ENCODE peak calls at places on chromosomes 4 and X, in seven cellular contexts. D, S, W, X, V, Z and E are unnamed samples.
A peak's percentile ranks its signal among the peaks of the same experiment; 100 is the strongest.

GRCh38 chrX:44733931-44734330 is 109.9 kb upstream of the DUSP21 start:
- DNase-seq in V (no peak), X (no peak), D (no peak), S (peak; percentile 4), W (no peak), Z (no peak), E (no peak)

GRCh38 chr4:138540056-138540800 is 298.1 kb upstream of the SLC7A11 start:
- DNase-seq in S (peak; percentile 68), V (peak; percentile 59), D (peak; percentile 4), W (no peak), X (no peak), Z (no peak), E (no peak)

GRCh38 chr4:8915201-8916200 is 43.9 kb upstream of the HMX1 start:
- DNase-seq in W (no peak), Z (no peak), X (no peak), S (no peak), D (no peak), V (no peak), E (peak; percentile 80)

GRCh38 chr4:150297861-150298474 is 219.7 kb downstream of the DCLK2 start:
- DNase-seq in Z (no peak), W (no peak), S (peak; percentile 78), X (no peak), V (peak; percentile 48), D (peak; percentile 78), E (no peak)

GRCh38 chrX:101450951-101451350 is 34.3 kb upstream of the ARMCX4 start:
- DNase-seq in W (peak; percentile 67), Z (no peak), D (peak; percentile 55), X (no peak), S (peak; percentile 30), V (no peak), E (no peak)

GRCh38 chr4:82842593-82842992 is 44.0 kb upstream of the SCD5 start:
- DNase-seq in V (no peak), W (no peak), X (no peak), Z (peak; percentile 6), D (peak; percentile 21), S (peak; percentile 28), E (no peak)

GRCh38 chr4:2800691-2801596 is 8.1 kb downstream of the SH3BP2 start:
- DNase-seq in W (peak; percentile 80), Z (no peak), V (peak; percentile 58), S (peak; percentile 37), X (peak; percentile 63), D (peak; percentile 78), E (no peak)

GRCh38 chr4:83658806-83659205 is 122.9 kb downstream of the GPAT3 start:
- DNase-seq in Z (no peak), D (peak; percentile 4), W (no peak), X (no peak), S (no peak), V (no peak), E (no peak)

GRCh38 chr4:80173387-80173786 is 23.9 kb upstream of the PRDM8 start:
- DNase-seq in V (peak; percentile 84), Z (no peak), S (peak; percentile 88), X (no peak), W (no peak), D (peak; percentile 29), E (no peak)

GRCh38 chr4:142130636-142131035 is 494.3 kb downstream of the IL15 start:
- DNase-seq in X (no peak), V (no peak), D (no peak), S (no peak), Z (no peak), W (no peak), E (no peak)

GRCh38 chr4:156329779-156330178 is 376.1 kb upstream of the CTSO start:
- DNase-seq in D (peak; percentile 24), Z (no peak), W (no peak), S (peak; percentile 24), V (no peak), X (no peak), E (no peak)

GRCh38 chr4:39609454-39609911 is 29.2 kb downstream of the SMIM14 start:
- DNase-seq in W (no peak), V (no peak), S (no peak), X (no peak), D (no peak), Z (no peak), E (no peak)

GRCh38 chrX:33001107-33001506 is 210.2 kb downstream of the DMD start:
- DNase-seq in D (no peak), W (no peak), X (no peak), S (no peak), V (no peak), Z (no peak), E (no peak)

GRCh38 chr4:148415500-148415899 is 26.7 kb downstream of the NR3C2 start:
- DNase-seq in X (no peak), Z (no peak), D (peak; percentile 0), S (peak; percentile 3), V (no peak), W (no peak), E (no peak)

GRCh38 chr4:139167774-139168444 is 9.1 kb downstream of the ELF2 start:
- DNase-seq in V (peak; percentile 20), D (peak; percentile 84), Z (peak; percentile 59), X (no peak), S (peak; percentile 68), W (no peak), E (no peak)

GRCh38 chr4:113593400-113594230 is 167.9 kb downstream of the CAMK2D start:
- DNase-seq in W (no peak), D (no peak), V (no peak), Z (no peak), X (no peak), S (no peak), E (no peak)

GRCh38 chr4:168856312-168856711 is 153.7 kb downstream of the CBR4 start:
- DNase-seq in X (no peak), S (peak; percentile 97), W (no peak), Z (no peak), D (peak; percentile 96), V (peak; percentile 97), E (no peak)

GRCh38 chr4:140238353-140239041 is 84.5 kb upstream of the MAML3 start:
- DNase-seq in Z (no peak), S (peak; percentile 77), X (peak; percentile 70), D (peak; percentile 86), W (peak; percentile 88), V (peak; percentile 74), E (peak; percentile 85)

DNA sequence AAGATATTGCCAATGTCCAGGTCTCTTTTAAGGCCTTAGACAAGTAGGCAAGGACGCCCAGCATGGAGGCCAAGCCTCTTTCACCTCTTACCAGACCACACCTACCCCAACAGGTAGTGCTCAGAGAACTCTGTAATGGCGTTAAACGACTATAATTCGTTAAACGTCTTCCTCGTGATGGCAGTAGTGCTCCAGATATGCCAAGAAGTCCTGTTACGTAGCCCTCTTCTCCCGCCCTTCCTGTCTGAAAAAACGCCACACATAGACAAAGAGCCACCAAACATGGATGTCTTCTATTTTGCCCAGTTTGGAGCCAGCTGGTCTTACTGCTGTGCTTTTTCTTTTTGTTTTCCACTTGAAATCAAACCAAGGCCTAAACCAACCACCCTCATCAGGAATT is 190.7 kb downstream of the OR13H1 start:
- DNase-seq in X (no peak), D (peak; percentile 75), S (peak; percentile 81), Z (no peak), W (peak; percentile 85), V (peak; percentile 49), E (peak; percentile 49)
- TF ChIP-seq CTCF in X (no peak), D (peak; percentile 7), S (peak; percentile 44), Z (no peak), W (peak; percentile 37), V (no peak), E (no peak)

DNA sequence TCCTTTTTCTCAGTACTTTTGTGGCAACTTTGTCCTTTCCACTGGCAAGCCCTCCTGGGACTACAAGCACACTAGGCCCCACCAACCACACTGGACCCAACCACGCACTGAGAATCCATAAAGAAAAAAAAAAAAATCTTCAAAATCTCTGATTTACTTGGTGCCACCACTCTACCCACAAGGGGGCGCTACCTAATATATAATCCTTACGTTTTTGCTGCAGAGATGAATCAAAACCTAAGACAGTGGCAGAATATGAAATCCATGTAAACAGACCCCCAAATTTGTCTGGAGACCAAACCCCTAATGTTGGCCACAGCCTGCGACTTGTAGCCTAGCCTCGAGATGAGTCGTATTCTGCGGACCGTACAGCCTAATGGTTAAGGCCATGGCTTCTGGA is 63.5 kb upstream of the ARHGAP36 start:
- DNase-seq in V (no peak), X (no peak), S (peak; percentile 2), D (peak; percentile 17), W (no peak), Z (peak; percentile 16), E (no peak)
- TF ChIP-seq CTCF in V (peak; percentile 39), X (peak; percentile 8), S (peak; percentile 42), D (peak; percentile 60), W (no peak), Z (peak; percentile 45), E (peak; percentile 64)

GRCh38 chr4:177380730-177381287 is 61.4 kb downstream of the AGA start:
- DNase-seq in X (no peak), D (no peak), S (no peak), W (no peak), V (no peak), Z (peak; percentile 17), E (no peak)
- TF ChIP-seq CTCF in X (no peak), D (peak; percentile 22), S (peak; percentile 17), W (no peak), V (no peak), Z (peak; percentile 25), E (no peak)

DNA sequence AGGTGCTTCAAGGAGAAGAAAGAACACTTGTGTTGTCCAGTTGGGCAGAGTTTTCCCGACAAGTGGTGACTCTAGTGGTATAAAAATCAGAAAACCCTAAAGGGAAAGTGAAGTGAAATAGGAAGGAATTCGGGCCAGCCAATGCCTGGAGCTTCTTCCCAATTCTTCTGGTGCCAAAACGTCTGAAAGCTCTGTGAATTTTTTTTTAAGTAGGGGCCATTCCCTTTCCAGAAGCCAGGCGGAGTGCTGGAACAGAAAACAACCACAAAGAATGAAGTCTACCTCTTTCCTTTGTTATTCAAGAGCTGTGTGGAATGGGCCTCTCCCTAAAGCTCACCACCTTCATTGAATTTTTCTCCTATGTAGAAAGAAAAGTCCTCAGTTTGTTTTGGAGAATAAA is 43.1 kb upstream of the PPARGC1A start:
- DNase-seq in X (no peak), W (no peak), D (peak; percentile 18), Z (no peak), V (peak; percentile 67), S (peak; percentile 8), E (no peak)
- TF ChIP-seq CTCF in X (no peak), W (no peak), D (peak; percentile 33), Z (no peak), V (no peak), S (peak; percentile 24), E (peak; percentile 50)

GRCh38 chr4:47837582-47838294 is at the start of gene CORIN:
- DNase-seq in V (no peak), Z (no peak), X (peak; percentile 60), W (no peak), S (no peak), D (no peak), E (no peak)
- TF ChIP-seq CTCF in V (no peak), Z (no peak), X (no peak), W (no peak), S (no peak), D (no peak), E (no peak)